ENCODE peak calls at places on chromosome X, in ten cellular contexts. P is HepG2, W is HCT116, A is GM23338, C is transverse colon, D is sigmoid colon, F is vagina, R is endothelial cell of umbilical vein, J is SK-N-SH, L is breast epithelium. M is an unnamed sample. For H3K4me1, the result is how much of the 10 kb centered on the place peaks cover.

GRCh38 chrX:109871489-109871888 is 131.4 kb upstream of the TMEM164 start:
- DNase-seq in P (no peak), W (no peak), A (no peak), C (no peak), D (no peak), F (no peak), R (no peak), J (no peak), L (no peak), M (no peak)

GRCh38 chrX:40152173-40152705 is 54.5 kb upstream of the BCOR start:
- DNase-seq in P (no peak), W (no peak), A (peak), C (peak), D (peak), F (no peak), R (no peak), J (peak), L (no peak), M (no peak)

GRCh38 chrX:72394518-72395163 is 88.9 kb upstream of the CITED1 start:
- DNase-seq in P (no peak), W (no peak), A (no peak), C (no peak), D (no peak), F (no peak), R (no peak), J (no peak), L (no peak), M (no peak)

GRCh38 chrX:40281341-40282005 is 183.7 kb upstream of the BCOR start:
- DNase-seq in P (no peak), W (no peak), A (no peak), C (no peak), D (no peak), F (no peak), R (no peak), J (no peak), L (no peak), M (no peak)

GRCh38 chrX:40953369-40953768 is 131.9 kb upstream of the USP9X start:
- DNase-seq in P (no peak), W (no peak), A (no peak), C (no peak), D (no peak), F (no peak), R (no peak), J (no peak), L (no peak), M (no peak)

GRCh38 chrX:123190096-123190495 is 6.0 kb downstream of the GRIA3 start:
- DNase-seq in P (no peak), W (no peak), A (peak), C (no peak), D (no peak), F (no peak), R (no peak), J (no peak), L (no peak), M (no peak)

GRCh38 chrX:112473654-112474053 is 206.1 kb downstream of the LHFPL1 start:
- DNase-seq in P (no peak), W (no peak), A (peak), C (no peak), D (no peak), F (no peak), R (no peak), J (no peak), L (no peak), M (no peak)

GRCh38 chrX:84219551-84219950 is 31.6 kb upstream of the RPS6KA6 start:
- DNase-seq in P (no peak), W (no peak), A (no peak), C (no peak), D (no peak), F (no peak), R (no peak), J (no peak), L (no peak), M (no peak)

GRCh38 chrX:8946488-8947050 is 87.4 kb downstream of the FAM9B start:
- DNase-seq in P (no peak), W (no peak), A (no peak), C (no peak), D (no peak), F (no peak), R (no peak), J (no peak), L (no peak), M (no peak)

GRCh38 chrX:2708601-2709200 is 17.6 kb downstream of the CD99 start:
- DNase-seq in P (no peak), W (no peak), A (no peak), C (no peak), D (no peak), F (no peak), R (no peak), J (no peak), L (no peak), M (no peak)
- H3K4me1 ChIP-seq in P (under half), W (under half), A (under half), C (half or more), D (half or more), F (half or more), R (half or more), J (under half), L (under half), M (half or more)

GRCh38 chrX:120250522-120251271 is at the start of gene ZBTB33:
- DNase-seq in P (peak), W (peak), A (peak), C (peak), D (peak), F (no peak), R (peak), J (peak), L (peak), M (peak)
- TF ChIP-seq POLR2AphosphoS5 in P (peak), W (peak), A (peak), C (peak), D (peak), F (peak), R (peak), J (peak), L (peak), M (peak)

DNA sequence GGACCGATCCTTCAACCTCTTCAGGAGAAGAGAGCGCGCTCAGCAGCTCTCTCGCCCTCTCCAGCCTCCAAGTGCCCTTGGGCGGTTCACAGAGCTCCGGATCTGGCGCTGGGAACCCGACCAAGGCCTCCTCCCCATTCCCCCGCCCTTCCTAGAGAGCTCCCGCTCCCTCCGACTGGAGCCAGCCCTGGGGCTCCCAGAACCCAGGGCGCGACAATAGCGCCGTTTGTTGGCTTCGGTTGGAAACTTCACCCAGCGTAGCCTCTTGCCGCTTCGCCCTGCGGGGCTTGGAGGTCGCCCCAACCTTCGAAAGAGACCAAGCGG is 3.1 kb upstream of the SOX3 start:
- DNase-seq in P (no peak), W (no peak), A (peak), C (no peak), D (no peak), F (no peak), R (no peak), J (peak), L (no peak), M (no peak)
- TF ChIP-seq CTCF in P (no peak), W (no peak), A (peak), C (no peak), D (no peak), F (no peak), R (no peak), J (no peak), L (no peak), M (no peak)

GRCh38 chrX:148723551-148723950 is 223.1 kb downstream of the AFF2 start:
- DNase-seq in P (no peak), W (no peak), A (no peak), C (no peak), D (no peak), F (no peak), R (no peak), J (no peak), L (no peak), M (no peak)

GRCh38 chrX:148722966-148723365 is 222.5 kb downstream of the AFF2 start:
- DNase-seq in P (no peak), W (no peak), A (no peak), C (no peak), D (no peak), F (no peak), R (no peak), J (no peak), L (no peak), M (no peak)
- H3K4me1 ChIP-seq in P (under half), W (under half), A (under half), C (under half), D (under half), F (under half), R (under half), J (under half), L (under half), M (under half)

M was measured in suprapubic skin.